ENCODE peak calls at places on chromosomes 3 and 15, in six cellular contexts. N, R, W, Z, J and K are unnamed samples.

GRCh38 chr3:28240440-28240839 is 979 bp upstream of the CMC1 start:
- DNase-seq in N (no peak), R (peak), W (no peak), Z (no peak), J (peak), K (no peak)

GRCh38 chr15:40498891-40499290 is 28.1 kb downstream of the CHST14 start:
- DNase-seq in N (no peak), R (no peak), W (no peak), Z (no peak), J (no peak), K (no peak)

GRCh38 chr3:141738636-141739363 is 702 bp downstream of the RNF7 start:
- DNase-seq in N (peak), R (no peak), W (peak), Z (no peak), J (no peak), K (no peak)

GRCh38 chr15:99424978-99425665 is 140.7 kb upstream of the MEF2A start:
- DNase-seq in N (peak), R (no peak), W (peak), Z (peak), J (no peak), K (no peak)

GRCh38 chr15:60477164-60477563 is 1.8 kb downstream of the ICE2 start:
- DNase-seq in N (peak), R (no peak), W (no peak), Z (no peak), J (no peak), K (no peak)

GRCh38 chr3:189262746-189263145 is 91.0 kb downstream of the TPRG1 start:
- DNase-seq in N (no peak), R (no peak), W (no peak), Z (no peak), J (no peak), K (no peak)

GRCh38 chr15:78726870-78727551 is 84.3 kb downstream of the ADAMTS7 start:
- DNase-seq in N (peak), R (peak), W (no peak), Z (peak), J (peak), K (no peak)

GRCh38 chr3:15557511-15557946 is 36.0 kb upstream of the COLQ start:
- DNase-seq in N (peak), R (peak), W (peak), Z (peak), J (peak), K (peak)

GRCh38 chr15:58864602-58865419 is 68.7 kb downstream of the SLTM start:
- DNase-seq in N (no peak), R (peak), W (no peak), Z (no peak), J (peak), K (no peak)

GRCh38 chr3:14434105-14434504 is 31.7 kb downstream of the SLC6A6 start:
- DNase-seq in N (peak), R (no peak), W (peak), Z (no peak), J (no peak), K (no peak)
- H3K14ac ChIP-seq in N (no peak), R (no peak), W (peak), Z (peak), J (no peak), K (no peak)

DNA sequence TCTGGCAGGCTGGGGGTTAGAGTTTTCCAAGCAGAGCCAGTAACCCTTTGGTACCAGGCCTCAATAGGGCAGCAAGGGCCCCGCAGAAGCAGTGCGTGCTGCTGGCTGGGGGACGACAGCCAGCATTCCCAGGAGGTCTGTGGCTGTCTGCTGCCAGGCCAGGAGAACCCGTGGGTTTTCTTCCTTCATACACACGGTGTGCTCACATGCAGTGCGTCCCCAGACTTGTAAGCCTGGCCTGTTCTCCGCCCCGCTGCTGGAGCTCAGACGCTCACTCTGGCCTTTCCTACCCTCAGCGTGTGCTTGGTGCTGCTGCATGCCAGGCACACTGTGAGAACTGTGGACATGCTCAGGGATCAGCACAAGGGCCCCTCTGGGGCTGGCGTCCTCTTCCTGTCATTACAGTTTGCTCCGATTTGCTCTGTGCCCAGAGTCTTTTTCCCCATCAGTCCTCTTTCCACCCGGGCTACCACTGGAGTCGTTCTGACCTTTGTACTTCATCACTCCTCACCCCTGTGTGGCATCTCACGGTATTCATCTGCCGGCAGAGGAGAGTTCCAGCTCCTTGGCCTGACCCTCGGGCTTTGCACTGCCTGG is 149.5 kb downstream of the DNAJB8 start:
- DNase-seq in N (no peak), R (peak), W (no peak), Z (no peak), J (peak), K (no peak)
- H2BK5ac ChIP-seq in N (no peak), R (peak), W (no peak), Z (no peak), J (no peak), K (peak)

GRCh38 chr15:71103102-71103676 is 12.1 kb upstream of the THSD4 start:
- DNase-seq in N (peak), R (peak), W (peak), Z (no peak), J (no peak), K (no peak)

GRCh38 chr15:71105444-71105843 is 9.8 kb upstream of the THSD4 start:
- DNase-seq in N (no peak), R (no peak), W (no peak), Z (no peak), J (no peak), K (no peak)

GRCh38 chr15:71107501-71107815 is 7.8 kb upstream of the THSD4 start:
- DNase-seq in N (no peak), R (no peak), W (no peak), Z (no peak), J (no peak), K (no peak)

GRCh38 chr15:71106802-71107500 is 8.3 kb upstream of the THSD4 start:
- DNase-seq in N (no peak), R (peak), W (no peak), Z (no peak), J (no peak), K (no peak)

DNA sequence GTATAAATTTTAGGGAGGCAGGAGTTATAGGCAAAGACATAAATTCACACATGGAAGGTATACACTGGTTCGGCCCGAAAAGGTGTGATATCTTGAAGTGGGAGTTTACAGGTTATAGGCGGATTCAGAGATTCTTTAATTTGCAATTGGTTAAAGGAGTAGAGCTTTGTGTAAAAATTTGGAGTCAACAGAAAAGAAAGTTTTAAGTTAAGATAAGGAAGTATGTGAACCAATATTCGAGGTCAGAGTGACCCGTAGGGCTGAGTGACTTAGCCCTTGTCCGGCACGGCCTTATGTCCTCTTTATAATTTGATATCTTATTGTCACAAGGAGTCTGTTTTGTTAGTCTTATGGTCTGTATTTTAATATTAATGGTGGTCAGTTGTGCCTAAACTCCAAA is 10.6 kb upstream of the THSD4 start:
- DNase-seq in N (no peak), R (no peak), W (no peak), Z (no peak), J (no peak), K (no peak)
- H3K14ac ChIP-seq in N (no peak), R (no peak), W (no peak), Z (no peak), J (no peak), K (no peak)

GRCh38 chr3:136749106-136749505 is 3.1 kb downstream of the STAG1 start:
- DNase-seq in N (no peak), R (no peak), W (no peak), Z (no peak), J (no peak), K (no peak)
- H2BK5ac ChIP-seq in N (no peak), R (no peak), W (peak), Z (no peak), J (no peak), K (no peak)